ENCODE peak calls at places on chromosomes 4 and X, in six cellular contexts. C is lung, Q is HCT116, Y is H1, T is ovary, R is upper lobe of right lung. H is an unnamed sample.

GRCh38 chr4:137378393-137379290 is 153.7 kb downstream of the PCDH18 start:
- DNase-seq in T (no peak), C (no peak), R (no peak), Q (no peak), Y (no peak), H (no peak)

GRCh38 chrX:71000139-71000538 is 68.0 kb downstream of the SNX12 start:
- DNase-seq in C (no peak), R (no peak), Q (no peak), T (no peak), Y (no peak), H (no peak)

GRCh38 chr4:519885-520595 is 21.0 kb downstream of the PIGG start:
- DNase-seq in R (no peak), Q (no peak), C (no peak), Y (no peak), T (no peak), H (no peak)

GRCh38 chr4:77619408-77619807 is 13.8 kb downstream of the CXCL13 start:
- DNase-seq in C (no peak), Q (no peak), R (no peak), T (no peak), Y (no peak), H (no peak)

GRCh38 chr4:84481077-84481878 is 17.8 kb downstream of the NKX6-1 start:
- DNase-seq in Q (no peak), T (no peak), C (no peak), R (no peak), Y (no peak), H (no peak)

GRCh38 chr4:84497835-84498202 is 1.3 kb downstream of the NKX6-1 start:
- DNase-seq in R (no peak), Q (no peak), C (no peak), Y (no peak), T (no peak), H (no peak)

GRCh38 chr4:92334716-92335350 is 31.1 kb downstream of the GRID2 start:
- DNase-seq in R (no peak), T (no peak), Q (no peak), C (no peak), Y (no peak), H (peak; percentile 29)

GRCh38 chrX:10549280-10549679 is 71.1 kb downstream of the MID1 start:
- DNase-seq in T (no peak), R (no peak), C (no peak), Y (no peak), Q (no peak), H (no peak)

GRCh38 chr4:166252487-166253402 is 379.7 kb downstream of the TLL1 start:
- DNase-seq in C (no peak), R (no peak), T (no peak), Q (peak; percentile 37), Y (no peak), H (no peak)

GRCh38 chr4:27604692-27605091 is 744.1 kb downstream of the STIM2 start:
- DNase-seq in C (no peak), T (no peak), R (no peak), Y (no peak), Q (no peak), H (no peak)

GRCh38 chrX:65821721-65822496 is 154.5 kb downstream of the MSN start:
- DNase-seq in Q (no peak), R (peak; percentile 68), T (no peak), Y (no peak), C (no peak), H (peak; percentile 3)

GRCh38 chr4:26815686-26816085 is 45.0 kb upstream of the STIM2 start:
- DNase-seq in R (no peak), Y (no peak), Q (no peak), C (no peak), T (no peak), H (no peak)

GRCh38 chrX:39772057-39772832 is 325.5 kb downstream of the BCOR start:
- DNase-seq in C (no peak), R (no peak), Y (peak; percentile 78), T (peak; percentile 37), Q (no peak), H (no peak)

GRCh38 chrX:121000589-121000988 is 15.0 kb upstream of the CT47A1 start:
- DNase-seq in Q (peak; percentile 36), C (no peak), R (no peak), Y (no peak), T (no peak), H (no peak)

GRCh38 chr4:76639292-76639691 is 204.3 kb downstream of the SHROOM3 start:
- DNase-seq in C (no peak), Q (no peak), Y (no peak), T (no peak), R (no peak), H (no peak)

GRCh38 chr4:176538217-176538925 is 218.6 kb downstream of the SPCS3 start:
- DNase-seq in R (no peak), Q (no peak), T (no peak), Y (no peak), C (no peak), H (no peak)

GRCh38 chr4:169147217-169147616 is 123.5 kb downstream of the SH3RF1 start:
- DNase-seq in R (no peak), Q (peak; percentile 44), Y (no peak), T (no peak), C (no peak), H (no peak)

GRCh38 chr4:14247767-14248166 is 620.2 kb upstream of the BOD1L1 start:
- DNase-seq in R (no peak), Q (no peak), T (no peak), Y (no peak), C (no peak), H (no peak)

GRCh38 chr4:100257567-100257966 is 67.3 kb upstream of the DDIT4L start:
- DNase-seq in C (no peak), Y (peak; percentile 1), T (no peak), Q (peak; percentile 16), R (no peak), H (no peak)

GRCh38 chr4:38723726-38724506 is 58.9 kb downstream of the TLR10 start:
- DNase-seq in Y (no peak), Q (no peak), C (no peak), R (no peak), T (no peak), H (no peak)

GRCh38 chrX:8084023-8084422 is 87.0 kb downstream of the VCX2 start:
- DNase-seq in Y (no peak), Q (no peak), R (no peak), C (no peak), T (no peak), H (no peak)

GRCh38 chr4:186599483-186599882 is 44.1 kb upstream of the MTNR1A start:
- DNase-seq in C (no peak), T (no peak), Y (no peak), Q (no peak), R (no peak), H (no peak)

GRCh38 chr4:106258145-106259045 is 57.6 kb downstream of the TBCK start:
- DNase-seq in Q (no peak), C (no peak), R (no peak), Y (no peak), T (no peak), H (no peak)

GRCh38 chrX:136879001-136879667 is 1.4 kb downstream of the RBMX start:
- DNase-seq in T (no peak), Q (no peak), R (no peak), C (no peak), Y (no peak), H (no peak)

GRCh38 chr4:154417358-154417673 is 74.3 kb downstream of the DCHS2 start:
- DNase-seq in Y (no peak), C (no peak), Q (no peak), T (no peak), R (no peak), H (no peak)
- H3K27me3 ChIP-seq in Y (peaks cover 4% of the 10 kb centered on the region), C (no peaks in the 10 kb centered on the region), Q (no peaks in the 10 kb centered on the region), T (no peaks in the 10 kb centered on the region), R (no peaks in the 10 kb centered on the region), H (no peaks in the 10 kb centered on the region)

DNA sequence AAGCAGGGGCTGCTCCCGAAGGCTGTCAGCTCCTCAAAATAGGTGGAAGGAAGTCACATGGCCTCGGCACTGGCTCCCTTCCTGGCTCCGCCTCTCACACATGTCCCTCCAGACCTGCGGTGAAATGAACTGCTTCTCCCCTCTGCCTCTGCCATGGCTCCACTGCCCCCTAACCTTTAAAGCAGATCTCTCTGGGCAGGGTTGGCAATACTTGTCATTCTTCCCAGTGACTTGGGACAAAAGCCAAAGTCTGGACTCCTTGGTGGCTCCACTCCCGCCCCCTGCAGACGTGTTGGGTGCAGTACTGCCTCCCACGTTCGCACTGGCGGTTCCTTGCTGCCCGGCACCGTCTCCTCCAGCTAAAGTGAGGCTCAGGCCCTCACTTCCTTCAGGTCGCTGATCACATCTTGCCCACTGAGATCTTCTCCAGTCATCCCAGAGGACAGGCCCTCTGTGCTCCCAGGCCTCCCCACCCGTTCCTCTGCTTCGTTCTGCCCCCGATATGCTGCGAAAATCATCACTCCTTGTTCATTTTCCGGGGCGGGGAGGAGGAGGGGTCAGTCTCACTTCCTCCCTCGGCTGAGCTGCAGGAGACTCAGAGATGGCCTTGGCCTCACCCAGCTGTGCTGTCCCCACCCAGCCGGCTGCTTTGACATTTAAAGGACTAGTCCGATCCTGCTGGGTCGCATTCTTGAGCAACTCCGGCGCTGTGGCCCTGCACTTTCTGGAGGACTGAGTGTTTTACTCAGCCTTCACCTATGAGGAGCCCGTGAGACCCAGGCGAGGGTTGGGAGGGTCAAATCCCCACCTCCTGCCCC is 97.4 kb downstream of the PHKA2 start:
- DNase-seq in Y (no peak), T (peak; percentile 76), C (peak; percentile 79), Q (peak; percentile 57), R (peak; percentile 84), H (peak; percentile 69)
- H3K27ac ChIP-seq in Y (no peak overlapping the region), T (peak overlapping the region; percentile 55), C (peak overlapping the region; percentile 92), Q (peak overlapping the region; percentile 60), R (peak overlapping the region; percentile 82), H (peak overlapping the region; percentile 85)

DNA sequence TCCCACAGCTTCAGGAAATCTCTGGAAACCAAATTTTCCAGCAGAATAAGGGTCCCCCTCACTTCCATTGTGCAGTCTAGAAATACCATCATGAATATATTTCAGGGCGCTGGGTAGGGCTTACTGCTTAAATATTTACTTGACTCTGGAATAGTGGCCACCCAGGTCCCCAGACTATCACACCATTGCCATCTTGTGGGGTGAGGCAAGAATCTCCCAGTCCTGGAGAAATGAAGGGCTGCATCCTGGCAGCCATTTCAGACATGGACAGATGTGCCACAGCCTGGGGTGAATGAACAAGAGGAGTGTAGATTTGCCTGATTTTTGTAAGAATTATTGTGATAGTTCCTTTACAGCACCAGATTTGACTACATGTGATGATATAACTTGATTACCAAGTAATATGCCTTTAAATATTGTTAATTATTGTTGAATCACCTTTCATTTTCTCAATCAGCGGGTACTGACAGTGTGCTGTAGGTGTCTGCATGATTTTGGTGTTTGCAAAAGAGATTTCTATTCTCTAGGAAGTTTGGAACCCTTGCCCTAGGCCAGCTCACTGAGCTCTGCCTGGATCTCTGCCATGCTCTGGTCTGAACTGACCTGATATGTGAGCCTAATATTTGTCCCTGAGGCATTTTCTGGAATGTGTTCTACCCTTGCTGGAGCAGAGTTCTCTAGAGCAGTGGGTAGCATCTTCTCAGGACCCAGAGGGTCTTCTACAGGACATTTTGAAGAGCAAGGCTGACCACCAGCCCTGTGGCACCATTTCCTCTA is 183.4 kb downstream of the KIT start:
- DNase-seq in R (no peak), Q (no peak), C (no peak), T (no peak), Y (no peak), H (no peak)
- TF ChIP-seq CTCF in R (peak; percentile 11), Q (no peak), C (no peak), T (no peak), Y (peak; percentile 30), H (peak; percentile 33)

DNA sequence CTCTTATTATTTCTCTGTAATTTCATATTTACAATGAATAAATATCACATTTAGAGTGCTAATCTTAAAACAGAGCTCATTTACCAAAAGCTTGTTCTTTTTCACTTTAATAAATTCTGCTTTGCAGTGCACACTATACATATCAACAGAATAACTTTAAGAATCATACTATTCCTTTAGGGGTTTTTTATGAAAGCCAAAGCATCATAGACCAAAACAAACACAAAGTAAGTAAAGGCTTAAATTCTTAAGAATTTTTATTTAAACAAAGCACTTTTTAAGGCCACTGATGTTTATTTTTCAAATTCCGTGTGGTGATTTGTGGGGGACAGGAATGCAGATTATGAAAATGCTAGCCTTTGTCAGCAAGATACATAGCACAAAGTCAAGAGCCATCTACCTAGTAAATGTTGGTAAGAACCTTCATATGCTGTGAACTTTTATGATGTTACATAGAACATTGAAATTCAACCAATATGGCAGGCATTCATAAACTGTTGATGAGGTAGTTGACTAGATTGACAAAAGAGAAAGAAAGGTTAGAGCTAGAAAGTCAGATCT is 17.8 kb downstream of the TIGD2 start:
- DNase-seq in Q (no peak), R (no peak), T (no peak), C (no peak), Y (no peak), H (no peak)
- H3K27me3 ChIP-seq in Q (no peaks in the 10 kb centered on the region), R (no peaks in the 10 kb centered on the region), T (no peaks in the 10 kb centered on the region), C (no peaks in the 10 kb centered on the region), Y (no peaks in the 10 kb centered on the region), H (no peaks in the 10 kb centered on the region)

H was measured in heart right ventricle.